ENCODE peak calls at places on chromosome 21, in ten cellular contexts. One of them, this sample, is unnamed.
A peak's percentile ranks its signal among the peaks of the same experiment; 100 is the strongest.

GRCh38 chr21:25370311-25370744 is 237.0 kb downstream of the MRPL39 start:
- DNase-seq in stimulated activated CD4-positive, alpha-beta T cell treated with anti-CD3 and anti-CD28 coated beads, Interleukin-1b, Interleukin-23, amount 100 ng/mL, for 4 hours: no peak
- DNase-seq in hippocampal formation: no peak
- DNase-seq in T-helper 1 cell: no peak
- DNase-seq in CD8-positive, alpha-beta memory T cell: no peak
- DNase-seq in NCI-H2029: no peak
- DNase-seq in activated T-helper 9 cell treated with anti-CD3 and anti-CD28 coated beads, Interleukin-2, amount 50 U/mL, for 16 hours: no peak
- DNase-seq in occipital lobe: no peak
- DNase-seq in M059J: peak; percentile 99
- DNase-seq in stimulated activated CD8-positive, alpha-beta memory T cell treated with anti-CD3 and anti-CD28 coated beads, Interleukin-2, amount 100 ng/mL, for 48 hours: peak; percentile 7
- DNase-seq in this sample: peak; percentile 16

GRCh38 chr21:29786509-29786908 is 153.3 kb downstream of the GRIK1 start:
- DNase-seq in M059J: no peak
- DNase-seq in hippocampal formation: no peak
- DNase-seq in stimulated activated CD4-positive, alpha-beta T cell treated with anti-CD3 and anti-CD28 coated beads, Interleukin-1b, Interleukin-23, amount 100 ng/mL, for 4 hours: no peak
- DNase-seq in activated T-helper 9 cell treated with anti-CD3 and anti-CD28 coated beads, Interleukin-2, amount 50 U/mL, for 16 hours: no peak
- DNase-seq in stimulated activated CD8-positive, alpha-beta memory T cell treated with anti-CD3 and anti-CD28 coated beads, Interleukin-2, amount 100 ng/mL, for 48 hours: no peak
- DNase-seq in T-helper 1 cell: no peak
- DNase-seq in NCI-H2029: no peak
- DNase-seq in occipital lobe: no peak
- DNase-seq in CD8-positive, alpha-beta memory T cell: no peak
- DNase-seq in this sample: no peak

GRCh38 chr21:45339430-45340405 is 52.0 kb upstream of the POFUT2 start:
- DNase-seq in activated T-helper 9 cell treated with anti-CD3 and anti-CD28 coated beads, Interleukin-2, amount 50 U/mL, for 16 hours: no peak
- DNase-seq in NCI-H2029: no peak
- DNase-seq in T-helper 1 cell: no peak
- DNase-seq in occipital lobe: no peak
- DNase-seq in stimulated activated CD4-positive, alpha-beta T cell treated with anti-CD3 and anti-CD28 coated beads, Interleukin-1b, Interleukin-23, amount 100 ng/mL, for 4 hours: no peak
- DNase-seq in stimulated activated CD8-positive, alpha-beta memory T cell treated with anti-CD3 and anti-CD28 coated beads, Interleukin-2, amount 100 ng/mL, for 48 hours: no peak
- DNase-seq in M059J: no peak
- DNase-seq in hippocampal formation: no peak
- DNase-seq in CD8-positive, alpha-beta memory T cell: no peak
- DNase-seq in this sample: no peak

GRCh38 chr21:39014751-39015150 is 168.5 kb downstream of the PSMG1 start:
- DNase-seq in T-helper 1 cell: no peak
- DNase-seq in hippocampal formation: no peak
- DNase-seq in stimulated activated CD8-positive, alpha-beta memory T cell treated with anti-CD3 and anti-CD28 coated beads, Interleukin-2, amount 100 ng/mL, for 48 hours: no peak
- DNase-seq in M059J: peak; percentile 99
- DNase-seq in activated T-helper 9 cell treated with anti-CD3 and anti-CD28 coated beads, Interleukin-2, amount 50 U/mL, for 16 hours: no peak
- DNase-seq in occipital lobe: no peak
- DNase-seq in NCI-H2029: no peak
- DNase-seq in CD8-positive, alpha-beta memory T cell: no peak
- DNase-seq in stimulated activated CD4-positive, alpha-beta T cell treated with anti-CD3 and anti-CD28 coated beads, Interleukin-1b, Interleukin-23, amount 100 ng/mL, for 4 hours: no peak
- DNase-seq in this sample: no peak

GRCh38 chr21:27110956-27111355 is 144.1 kb upstream of the ADAMTS5 start:
- DNase-seq in stimulated activated CD4-positive, alpha-beta T cell treated with anti-CD3 and anti-CD28 coated beads, Interleukin-1b, Interleukin-23, amount 100 ng/mL, for 4 hours: no peak
- DNase-seq in stimulated activated CD8-positive, alpha-beta memory T cell treated with anti-CD3 and anti-CD28 coated beads, Interleukin-2, amount 100 ng/mL, for 48 hours: no peak
- DNase-seq in occipital lobe: no peak
- DNase-seq in CD8-positive, alpha-beta memory T cell: no peak
- DNase-seq in M059J: peak; percentile 44
- DNase-seq in activated T-helper 9 cell treated with anti-CD3 and anti-CD28 coated beads, Interleukin-2, amount 50 U/mL, for 16 hours: no peak
- DNase-seq in T-helper 1 cell: no peak
- DNase-seq in NCI-H2029: no peak
- DNase-seq in hippocampal formation: no peak
- DNase-seq in this sample: no peak

GRCh38 chr21:44697811-44698734 is 1.1 kb downstream of the KRTAP10-12 start:
- DNase-seq in activated T-helper 9 cell treated with anti-CD3 and anti-CD28 coated beads, Interleukin-2, amount 50 U/mL, for 16 hours: no peak
- DNase-seq in T-helper 1 cell: no peak
- DNase-seq in hippocampal formation: no peak
- DNase-seq in CD8-positive, alpha-beta memory T cell: peak; percentile 31
- DNase-seq in stimulated activated CD8-positive, alpha-beta memory T cell treated with anti-CD3 and anti-CD28 coated beads, Interleukin-2, amount 100 ng/mL, for 48 hours: no peak
- DNase-seq in stimulated activated CD4-positive, alpha-beta T cell treated with anti-CD3 and anti-CD28 coated beads, Interleukin-1b, Interleukin-23, amount 100 ng/mL, for 4 hours: no peak
- DNase-seq in occipital lobe: no peak
- DNase-seq in M059J: peak; percentile 13
- DNase-seq in NCI-H2029: no peak
- DNase-seq in this sample: no peak

GRCh38 chr21:16258834-16259611 is 529.2 kb downstream of the USP25 start:
- DNase-seq in activated T-helper 9 cell treated with anti-CD3 and anti-CD28 coated beads, Interleukin-2, amount 50 U/mL, for 16 hours: no peak
- DNase-seq in occipital lobe: no peak
- DNase-seq in stimulated activated CD8-positive, alpha-beta memory T cell treated with anti-CD3 and anti-CD28 coated beads, Interleukin-2, amount 100 ng/mL, for 48 hours: no peak
- DNase-seq in CD8-positive, alpha-beta memory T cell: no peak
- DNase-seq in T-helper 1 cell: no peak
- DNase-seq in hippocampal formation: no peak
- DNase-seq in NCI-H2029: no peak
- DNase-seq in stimulated activated CD4-positive, alpha-beta T cell treated with anti-CD3 and anti-CD28 coated beads, Interleukin-1b, Interleukin-23, amount 100 ng/mL, for 4 hours: no peak
- DNase-seq in M059J: no peak
- DNase-seq in this sample: no peak

GRCh38 chr21:37153935-37154350 is 80.9 kb downstream of the TTC3 start:
- DNase-seq in T-helper 1 cell: no peak
- DNase-seq in M059J: no peak
- DNase-seq in NCI-H2029: no peak
- DNase-seq in CD8-positive, alpha-beta memory T cell: no peak
- DNase-seq in stimulated activated CD8-positive, alpha-beta memory T cell treated with anti-CD3 and anti-CD28 coated beads, Interleukin-2, amount 100 ng/mL, for 48 hours: no peak
- DNase-seq in occipital lobe: no peak
- DNase-seq in activated T-helper 9 cell treated with anti-CD3 and anti-CD28 coated beads, Interleukin-2, amount 50 U/mL, for 16 hours: no peak
- DNase-seq in stimulated activated CD4-positive, alpha-beta T cell treated with anti-CD3 and anti-CD28 coated beads, Interleukin-1b, Interleukin-23, amount 100 ng/mL, for 4 hours: no peak
- DNase-seq in hippocampal formation: no peak
- DNase-seq in this sample: no peak

GRCh38 chr21:41147096-41147978 is 20.6 kb upstream of the BACE2 start:
- DNase-seq in hippocampal formation: no peak
- DNase-seq in M059J: no peak
- DNase-seq in stimulated activated CD4-positive, alpha-beta T cell treated with anti-CD3 and anti-CD28 coated beads, Interleukin-1b, Interleukin-23, amount 100 ng/mL, for 4 hours: no peak
- DNase-seq in CD8-positive, alpha-beta memory T cell: no peak
- DNase-seq in stimulated activated CD8-positive, alpha-beta memory T cell treated with anti-CD3 and anti-CD28 coated beads, Interleukin-2, amount 100 ng/mL, for 48 hours: no peak
- DNase-seq in T-helper 1 cell: no peak
- DNase-seq in occipital lobe: no peak
- DNase-seq in activated T-helper 9 cell treated with anti-CD3 and anti-CD28 coated beads, Interleukin-2, amount 50 U/mL, for 16 hours: no peak
- DNase-seq in NCI-H2029: peak; percentile 88
- DNase-seq in this sample: no peak

GRCh38 chr21:37220433-37220980 is 46.6 kb downstream of the VPS26C start:
- DNase-seq in stimulated activated CD8-positive, alpha-beta memory T cell treated with anti-CD3 and anti-CD28 coated beads, Interleukin-2, amount 100 ng/mL, for 48 hours: no peak
- DNase-seq in stimulated activated CD4-positive, alpha-beta T cell treated with anti-CD3 and anti-CD28 coated beads, Interleukin-1b, Interleukin-23, amount 100 ng/mL, for 4 hours: peak; percentile 8
- DNase-seq in occipital lobe: no peak
- DNase-seq in T-helper 1 cell: no peak
- DNase-seq in NCI-H2029: peak; percentile 37
- DNase-seq in CD8-positive, alpha-beta memory T cell: no peak
- DNase-seq in activated T-helper 9 cell treated with anti-CD3 and anti-CD28 coated beads, Interleukin-2, amount 50 U/mL, for 16 hours: no peak
- DNase-seq in M059J: peak; percentile 56
- DNase-seq in hippocampal formation: peak; percentile 36
- DNase-seq in this sample: peak; percentile 31

GRCh38 chr21:32807717-32808380 is 36.3 kb upstream of the PAXBP1 start:
- DNase-seq in occipital lobe: no peak
- DNase-seq in hippocampal formation: peak; percentile 31
- DNase-seq in stimulated activated CD8-positive, alpha-beta memory T cell treated with anti-CD3 and anti-CD28 coated beads, Interleukin-2, amount 100 ng/mL, for 48 hours: no peak
- DNase-seq in M059J: peak; percentile 73
- DNase-seq in CD8-positive, alpha-beta memory T cell: no peak
- DNase-seq in NCI-H2029: no peak
- DNase-seq in activated T-helper 9 cell treated with anti-CD3 and anti-CD28 coated beads, Interleukin-2, amount 50 U/mL, for 16 hours: no peak
- DNase-seq in stimulated activated CD4-positive, alpha-beta T cell treated with anti-CD3 and anti-CD28 coated beads, Interleukin-1b, Interleukin-23, amount 100 ng/mL, for 4 hours: no peak
- DNase-seq in T-helper 1 cell: no peak
- DNase-seq in this sample: no peak

GRCh38 chr21:16597768-16598167 is 868.0 kb downstream of the USP25 start:
- DNase-seq in stimulated activated CD8-positive, alpha-beta memory T cell treated with anti-CD3 and anti-CD28 coated beads, Interleukin-2, amount 100 ng/mL, for 48 hours: no peak
- DNase-seq in occipital lobe: no peak
- DNase-seq in NCI-H2029: no peak
- DNase-seq in stimulated activated CD4-positive, alpha-beta T cell treated with anti-CD3 and anti-CD28 coated beads, Interleukin-1b, Interleukin-23, amount 100 ng/mL, for 4 hours: no peak
- DNase-seq in M059J: no peak
- DNase-seq in activated T-helper 9 cell treated with anti-CD3 and anti-CD28 coated beads, Interleukin-2, amount 50 U/mL, for 16 hours: no peak
- DNase-seq in T-helper 1 cell: no peak
- DNase-seq in CD8-positive, alpha-beta memory T cell: no peak
- DNase-seq in hippocampal formation: no peak
- DNase-seq in this sample: no peak

GRCh38 chr21:44523567-44524181 is 16.3 kb downstream of the KRTAP10-1 start:
- DNase-seq in M059J: no peak
- DNase-seq in NCI-H2029: no peak
- DNase-seq in T-helper 1 cell: no peak
- DNase-seq in stimulated activated CD4-positive, alpha-beta T cell treated with anti-CD3 and anti-CD28 coated beads, Interleukin-1b, Interleukin-23, amount 100 ng/mL, for 4 hours: no peak
- DNase-seq in hippocampal formation: no peak
- DNase-seq in occipital lobe: no peak
- DNase-seq in activated T-helper 9 cell treated with anti-CD3 and anti-CD28 coated beads, Interleukin-2, amount 50 U/mL, for 16 hours: no peak
- DNase-seq in CD8-positive, alpha-beta memory T cell: no peak
- DNase-seq in stimulated activated CD8-positive, alpha-beta memory T cell treated with anti-CD3 and anti-CD28 coated beads, Interleukin-2, amount 100 ng/mL, for 48 hours: no peak
- DNase-seq in this sample: no peak

GRCh38 chr21:31768720-31769119 is 36.8 kb upstream of the SCAF4 start:
- DNase-seq in activated T-helper 9 cell treated with anti-CD3 and anti-CD28 coated beads, Interleukin-2, amount 50 U/mL, for 16 hours: no peak
- DNase-seq in CD8-positive, alpha-beta memory T cell: no peak
- DNase-seq in stimulated activated CD4-positive, alpha-beta T cell treated with anti-CD3 and anti-CD28 coated beads, Interleukin-1b, Interleukin-23, amount 100 ng/mL, for 4 hours: no peak
- DNase-seq in hippocampal formation: no peak
- DNase-seq in T-helper 1 cell: no peak
- DNase-seq in stimulated activated CD8-positive, alpha-beta memory T cell treated with anti-CD3 and anti-CD28 coated beads, Interleukin-2, amount 100 ng/mL, for 48 hours: no peak
- DNase-seq in occipital lobe: no peak
- DNase-seq in M059J: no peak
- DNase-seq in NCI-H2029: no peak
- DNase-seq in this sample: no peak

GRCh38 chr21:39120876-39121599 is 62.2 kb downstream of the PSMG1 start:
- DNase-seq in M059J: no peak
- DNase-seq in hippocampal formation: no peak
- DNase-seq in occipital lobe: no peak
- DNase-seq in stimulated activated CD8-positive, alpha-beta memory T cell treated with anti-CD3 and anti-CD28 coated beads, Interleukin-2, amount 100 ng/mL, for 48 hours: no peak
- DNase-seq in stimulated activated CD4-positive, alpha-beta T cell treated with anti-CD3 and anti-CD28 coated beads, Interleukin-1b, Interleukin-23, amount 100 ng/mL, for 4 hours: no peak
- DNase-seq in T-helper 1 cell: no peak
- DNase-seq in CD8-positive, alpha-beta memory T cell: no peak
- DNase-seq in NCI-H2029: no peak
- DNase-seq in activated T-helper 9 cell treated with anti-CD3 and anti-CD28 coated beads, Interleukin-2, amount 50 U/mL, for 16 hours: no peak
- DNase-seq in this sample: no peak

GRCh38 chr21:34880401-34880800 is 168.7 kb downstream of the RUNX1 start:
- DNase-seq in T-helper 1 cell: no peak
- DNase-seq in hippocampal formation: no peak
- DNase-seq in occipital lobe: no peak
- DNase-seq in stimulated activated CD8-positive, alpha-beta memory T cell treated with anti-CD3 and anti-CD28 coated beads, Interleukin-2, amount 100 ng/mL, for 48 hours: no peak
- DNase-seq in NCI-H2029: no peak
- DNase-seq in M059J: no peak
- DNase-seq in stimulated activated CD4-positive, alpha-beta T cell treated with anti-CD3 and anti-CD28 coated beads, Interleukin-1b, Interleukin-23, amount 100 ng/mL, for 4 hours: no peak
- DNase-seq in CD8-positive, alpha-beta memory T cell: no peak
- DNase-seq in activated T-helper 9 cell treated with anti-CD3 and anti-CD28 coated beads, Interleukin-2, amount 50 U/mL, for 16 hours: no peak
- DNase-seq in this sample: no peak

GRCh38 chr21:26850116-26850643 is 5.0 kb upstream of the ADAMTS1 start:
- DNase-seq in NCI-H2029: peak; percentile 0
- DNase-seq in stimulated activated CD8-positive, alpha-beta memory T cell treated with anti-CD3 and anti-CD28 coated beads, Interleukin-2, amount 100 ng/mL, for 48 hours: no peak
- DNase-seq in occipital lobe: no peak
- DNase-seq in stimulated activated CD4-positive, alpha-beta T cell treated with anti-CD3 and anti-CD28 coated beads, Interleukin-1b, Interleukin-23, amount 100 ng/mL, for 4 hours: no peak
- DNase-seq in T-helper 1 cell: no peak
- DNase-seq in CD8-positive, alpha-beta memory T cell: no peak
- DNase-seq in hippocampal formation: peak; percentile 71
- DNase-seq in activated T-helper 9 cell treated with anti-CD3 and anti-CD28 coated beads, Interleukin-2, amount 50 U/mL, for 16 hours: no peak
- DNase-seq in M059J: peak; percentile 55
- DNase-seq in this sample: no peak

GRCh38 chr21:38965910-38966504 is 160.3 kb downstream of the ETS2 start:
- DNase-seq in M059J: no peak
- DNase-seq in hippocampal formation: no peak
- DNase-seq in stimulated activated CD4-positive, alpha-beta T cell treated with anti-CD3 and anti-CD28 coated beads, Interleukin-1b, Interleukin-23, amount 100 ng/mL, for 4 hours: no peak
- DNase-seq in NCI-H2029: peak; percentile 99
- DNase-seq in T-helper 1 cell: no peak
- DNase-seq in stimulated activated CD8-positive, alpha-beta memory T cell treated with anti-CD3 and anti-CD28 coated beads, Interleukin-2, amount 100 ng/mL, for 48 hours: no peak
- DNase-seq in occipital lobe: no peak
- DNase-seq in CD8-positive, alpha-beta memory T cell: no peak
- DNase-seq in activated T-helper 9 cell treated with anti-CD3 and anti-CD28 coated beads, Interleukin-2, amount 50 U/mL, for 16 hours: no peak
- DNase-seq in this sample: no peak

GRCh38 chr21:44872568-44873355 is 728 bp downstream of the PTTG1IP start:
- DNase-seq in CD8-positive, alpha-beta memory T cell: no peak
- DNase-seq in occipital lobe: no peak
- DNase-seq in activated T-helper 9 cell treated with anti-CD3 and anti-CD28 coated beads, Interleukin-2, amount 50 U/mL, for 16 hours: no peak
- DNase-seq in hippocampal formation: no peak
- DNase-seq in NCI-H2029: peak; percentile 21
- DNase-seq in stimulated activated CD4-positive, alpha-beta T cell treated with anti-CD3 and anti-CD28 coated beads, Interleukin-1b, Interleukin-23, amount 100 ng/mL, for 4 hours: no peak
- DNase-seq in M059J: peak; percentile 71
- DNase-seq in T-helper 1 cell: no peak
- DNase-seq in stimulated activated CD8-positive, alpha-beta memory T cell treated with anti-CD3 and anti-CD28 coated beads, Interleukin-2, amount 100 ng/mL, for 48 hours: no peak
- DNase-seq in this sample: no peak

GRCh38 chr21:26098758-26099157 is 71.8 kb downstream of the APP start:
- DNase-seq in NCI-H2029: no peak
- DNase-seq in M059J: no peak
- DNase-seq in stimulated activated CD8-positive, alpha-beta memory T cell treated with anti-CD3 and anti-CD28 coated beads, Interleukin-2, amount 100 ng/mL, for 48 hours: no peak
- DNase-seq in stimulated activated CD4-positive, alpha-beta T cell treated with anti-CD3 and anti-CD28 coated beads, Interleukin-1b, Interleukin-23, amount 100 ng/mL, for 4 hours: no peak
- DNase-seq in CD8-positive, alpha-beta memory T cell: no peak
- DNase-seq in activated T-helper 9 cell treated with anti-CD3 and anti-CD28 coated beads, Interleukin-2, amount 50 U/mL, for 16 hours: no peak
- DNase-seq in occipital lobe: no peak
- DNase-seq in T-helper 1 cell: no peak
- DNase-seq in hippocampal formation: no peak
- DNase-seq in this sample: no peak

GRCh38 chr21:17334478-17334877 is 178.4 kb upstream of the CXADR start:
- DNase-seq in hippocampal formation: no peak
- DNase-seq in M059J: no peak
- DNase-seq in stimulated activated CD8-positive, alpha-beta memory T cell treated with anti-CD3 and anti-CD28 coated beads, Interleukin-2, amount 100 ng/mL, for 48 hours: no peak
- DNase-seq in activated T-helper 9 cell treated with anti-CD3 and anti-CD28 coated beads, Interleukin-2, amount 50 U/mL, for 16 hours: no peak
- DNase-seq in CD8-positive, alpha-beta memory T cell: no peak
- DNase-seq in T-helper 1 cell: no peak
- DNase-seq in occipital lobe: no peak
- DNase-seq in stimulated activated CD4-positive, alpha-beta T cell treated with anti-CD3 and anti-CD28 coated beads, Interleukin-1b, Interleukin-23, amount 100 ng/mL, for 4 hours: no peak
- DNase-seq in NCI-H2029: no peak
- DNase-seq in this sample: no peak

GRCh38 chr21:42330380-42331336 is 15.4 kb upstream of the TFF3 start:
- DNase-seq in occipital lobe: no peak
- DNase-seq in hippocampal formation: no peak
- DNase-seq in NCI-H2029: no peak
- DNase-seq in stimulated activated CD8-positive, alpha-beta memory T cell treated with anti-CD3 and anti-CD28 coated beads, Interleukin-2, amount 100 ng/mL, for 48 hours: no peak
- DNase-seq in M059J: no peak
- DNase-seq in activated T-helper 9 cell treated with anti-CD3 and anti-CD28 coated beads, Interleukin-2, amount 50 U/mL, for 16 hours: no peak
- DNase-seq in stimulated activated CD4-positive, alpha-beta T cell treated with anti-CD3 and anti-CD28 coated beads, Interleukin-1b, Interleukin-23, amount 100 ng/mL, for 4 hours: no peak
- DNase-seq in T-helper 1 cell: no peak
- DNase-seq in CD8-positive, alpha-beta memory T cell: no peak
- DNase-seq in this sample: no peak

GRCh38 chr21:19048088-19048672 is 644.6 kb upstream of the TMPRSS15 start:
- DNase-seq in stimulated activated CD4-positive, alpha-beta T cell treated with anti-CD3 and anti-CD28 coated beads, Interleukin-1b, Interleukin-23, amount 100 ng/mL, for 4 hours: no peak
- DNase-seq in stimulated activated CD8-positive, alpha-beta memory T cell treated with anti-CD3 and anti-CD28 coated beads, Interleukin-2, amount 100 ng/mL, for 48 hours: no peak
- DNase-seq in M059J: no peak
- DNase-seq in NCI-H2029: no peak
- DNase-seq in hippocampal formation: no peak
- DNase-seq in occipital lobe: no peak
- DNase-seq in CD8-positive, alpha-beta memory T cell: no peak
- DNase-seq in T-helper 1 cell: no peak
- DNase-seq in activated T-helper 9 cell treated with anti-CD3 and anti-CD28 coated beads, Interleukin-2, amount 50 U/mL, for 16 hours: no peak
- DNase-seq in this sample: no peak

GRCh38 chr21:40099809-40100208 is 232.6 kb downstream of the PCP4 start:
- DNase-seq in stimulated activated CD4-positive, alpha-beta T cell treated with anti-CD3 and anti-CD28 coated beads, Interleukin-1b, Interleukin-23, amount 100 ng/mL, for 4 hours: no peak
- DNase-seq in activated T-helper 9 cell treated with anti-CD3 and anti-CD28 coated beads, Interleukin-2, amount 50 U/mL, for 16 hours: no peak
- DNase-seq in NCI-H2029: no peak
- DNase-seq in hippocampal formation: no peak
- DNase-seq in occipital lobe: no peak
- DNase-seq in M059J: no peak
- DNase-seq in CD8-positive, alpha-beta memory T cell: no peak
- DNase-seq in T-helper 1 cell: no peak
- DNase-seq in stimulated activated CD8-positive, alpha-beta memory T cell treated with anti-CD3 and anti-CD28 coated beads, Interleukin-2, amount 100 ng/mL, for 48 hours: no peak
- DNase-seq in this sample: no peak

GRCh38 chr21:28719731-28720130 is 272.9 kb downstream of the LTN1 start:
- DNase-seq in occipital lobe: no peak
- DNase-seq in activated T-helper 9 cell treated with anti-CD3 and anti-CD28 coated beads, Interleukin-2, amount 50 U/mL, for 16 hours: no peak
- DNase-seq in stimulated activated CD8-positive, alpha-beta memory T cell treated with anti-CD3 and anti-CD28 coated beads, Interleukin-2, amount 100 ng/mL, for 48 hours: no peak
- DNase-seq in T-helper 1 cell: no peak
- DNase-seq in stimulated activated CD4-positive, alpha-beta T cell treated with anti-CD3 and anti-CD28 coated beads, Interleukin-1b, Interleukin-23, amount 100 ng/mL, for 4 hours: no peak
- DNase-seq in NCI-H2029: no peak
- DNase-seq in M059J: no peak
- DNase-seq in CD8-positive, alpha-beta memory T cell: no peak
- DNase-seq in hippocampal formation: no peak
- DNase-seq in this sample: no peak

GRCh38 chr21:36964832-36965719 is 1.4 kb downstream of the HLCS start:
- DNase-seq in hippocampal formation: no peak
- DNase-seq in stimulated activated CD4-positive, alpha-beta T cell treated with anti-CD3 and anti-CD28 coated beads, Interleukin-1b, Interleukin-23, amount 100 ng/mL, for 4 hours: no peak
- DNase-seq in M059J: no peak
- DNase-seq in occipital lobe: no peak
- DNase-seq in NCI-H2029: no peak
- DNase-seq in CD8-positive, alpha-beta memory T cell: no peak
- DNase-seq in stimulated activated CD8-positive, alpha-beta memory T cell treated with anti-CD3 and anti-CD28 coated beads, Interleukin-2, amount 100 ng/mL, for 48 hours: no peak
- DNase-seq in activated T-helper 9 cell treated with anti-CD3 and anti-CD28 coated beads, Interleukin-2, amount 50 U/mL, for 16 hours: no peak
- DNase-seq in T-helper 1 cell: no peak
- DNase-seq in this sample: no peak

GRCh38 chr21:45179568-45180288 is 105.3 kb downstream of the ADARB1 start:
- DNase-seq in occipital lobe: no peak
- DNase-seq in T-helper 1 cell: no peak
- DNase-seq in stimulated activated CD8-positive, alpha-beta memory T cell treated with anti-CD3 and anti-CD28 coated beads, Interleukin-2, amount 100 ng/mL, for 48 hours: no peak
- DNase-seq in hippocampal formation: no peak
- DNase-seq in CD8-positive, alpha-beta memory T cell: no peak
- DNase-seq in M059J: no peak
- DNase-seq in stimulated activated CD4-positive, alpha-beta T cell treated with anti-CD3 and anti-CD28 coated beads, Interleukin-1b, Interleukin-23, amount 100 ng/mL, for 4 hours: no peak
- DNase-seq in activated T-helper 9 cell treated with anti-CD3 and anti-CD28 coated beads, Interleukin-2, amount 50 U/mL, for 16 hours: no peak
- DNase-seq in NCI-H2029: no peak
- DNase-seq in this sample: no peak

GRCh38 chr21:42724226-42724920 is 71.0 kb downstream of the PDE9A start:
- DNase-seq in M059J: peak; percentile 93
- DNase-seq in CD8-positive, alpha-beta memory T cell: no peak
- DNase-seq in occipital lobe: no peak
- DNase-seq in T-helper 1 cell: no peak
- DNase-seq in NCI-H2029: no peak
- DNase-seq in stimulated activated CD4-positive, alpha-beta T cell treated with anti-CD3 and anti-CD28 coated beads, Interleukin-1b, Interleukin-23, amount 100 ng/mL, for 4 hours: no peak
- DNase-seq in stimulated activated CD8-positive, alpha-beta memory T cell treated with anti-CD3 and anti-CD28 coated beads, Interleukin-2, amount 100 ng/mL, for 48 hours: no peak
- DNase-seq in hippocampal formation: no peak
- DNase-seq in activated T-helper 9 cell treated with anti-CD3 and anti-CD28 coated beads, Interleukin-2, amount 50 U/mL, for 16 hours: no peak
- DNase-seq in this sample: peak; percentile 13